ENCODE peak calls at places on chromosome 4, in four cellular contexts. A, K, L and D are unnamed samples.

GRCh38 chr4:41209187-41209586 is 5.2 kb downstream of the APBB2 start:
- DNase-seq in L (no peak), A (no peak), K (no peak), D (no peak)

GRCh38 chr4:21470531-21470930 is 478.0 kb downstream of the KCNIP4 start:
- DNase-seq in A (no peak), L (no peak), K (no peak), D (no peak)

GRCh38 chr4:185950891-185951290 is 118.1 kb upstream of the TLR3 start:
- DNase-seq in K (no peak), L (no peak), A (no peak), D (no peak)

GRCh38 chr4:64781737-64782326 is 372.6 kb upstream of the TECRL start:
- DNase-seq in K (peak), L (peak), A (no peak), D (no peak)

GRCh38 chr4:138831943-138832342 is 183.6 kb upstream of the NOCT start:
- DNase-seq in L (no peak), K (no peak), A (no peak), D (no peak)

GRCh38 chr4:156676116-156676851 is 295.3 kb downstream of the PDGFC start:
- DNase-seq in K (no peak), L (no peak), A (no peak), D (no peak)

GRCh38 chr4:1842993-1843448 is 12.9 kb downstream of the LETM1 start:
- DNase-seq in L (no peak), K (no peak), A (no peak), D (no peak)

GRCh38 chr4:85452073-85452764 is 22.7 kb upstream of the ARHGAP24 start:
- DNase-seq in A (no peak), L (no peak), K (no peak), D (no peak)

GRCh38 chr4:113278324-113278934 is 229.0 kb downstream of the ANK2 start:
- DNase-seq in K (peak), A (peak), L (peak), D (peak)

GRCh38 chr4:174540175-174540574 is 17.9 kb upstream of the HPGD start:
- DNase-seq in A (no peak), L (no peak), K (no peak), D (no peak)

GRCh38 chr4:143391895-143392294 is 55.2 kb downstream of the GAB1 start:
- DNase-seq in K (no peak), L (no peak), A (no peak), D (no peak)

GRCh38 chr4:1246111-1246881 is 2.6 kb downstream of the CTBP1 start:
- DNase-seq in L (no peak), K (no peak), A (no peak), D (peak)

GRCh38 chr4:158164849-158165248 is 8.0 kb downstream of the GASK1B start:
- DNase-seq in L (no peak), A (no peak), K (no peak), D (no peak)

GRCh38 chr4:143377635-143378099 is 41.0 kb downstream of the GAB1 start:
- DNase-seq in A (peak), K (no peak), L (no peak), D (no peak)

GRCh38 chr4:145390566-145390965 is 91.1 kb upstream of the SMAD1 start:
- DNase-seq in K (no peak), L (no peak), A (no peak), D (no peak)

GRCh38 chr4:4216668-4217067 is 10.1 kb downstream of the OTOP1 start:
- DNase-seq in K (no peak), A (no peak), L (no peak), D (peak)

GRCh38 chr4:113869743-113870375 is 108.3 kb upstream of the CAMK2D start:
- DNase-seq in K (no peak), A (peak), L (no peak), D (no peak)

DNA sequence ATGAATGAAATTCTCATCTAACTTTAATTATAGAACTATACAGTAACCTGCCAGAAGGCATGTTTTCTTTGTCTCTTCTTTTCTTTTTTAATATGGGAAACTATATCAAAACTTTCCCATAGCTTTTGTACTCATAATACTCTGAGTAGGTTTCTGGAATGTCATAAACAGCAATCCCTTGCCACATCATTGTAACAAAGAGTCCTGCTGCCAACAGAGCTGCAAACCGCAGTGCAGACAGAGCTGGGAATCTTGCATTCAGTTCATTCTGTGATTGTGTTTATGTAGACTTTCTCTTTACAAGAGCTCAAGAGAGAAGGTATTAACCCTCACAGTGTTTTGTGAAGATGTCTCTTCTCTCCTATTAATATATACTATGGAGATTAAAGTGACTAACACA is 304.4 kb upstream of the SLIT2 start:
- DNase-seq in K (no peak), A (no peak), L (no peak), D (no peak)
- TF ChIP-seq ESRRA in K (no peak), A (no peak), L (no peak), D (no peak)

GRCh38 chr4:76208005-76208765 is 5.4 kb downstream of the SCARB2 start:
- DNase-seq in L (peak), A (no peak), K (peak), D (no peak)
- TF ChIP-seq NR2C2 in L (no peak), A (no peak), K (peak), D (no peak)

DNA sequence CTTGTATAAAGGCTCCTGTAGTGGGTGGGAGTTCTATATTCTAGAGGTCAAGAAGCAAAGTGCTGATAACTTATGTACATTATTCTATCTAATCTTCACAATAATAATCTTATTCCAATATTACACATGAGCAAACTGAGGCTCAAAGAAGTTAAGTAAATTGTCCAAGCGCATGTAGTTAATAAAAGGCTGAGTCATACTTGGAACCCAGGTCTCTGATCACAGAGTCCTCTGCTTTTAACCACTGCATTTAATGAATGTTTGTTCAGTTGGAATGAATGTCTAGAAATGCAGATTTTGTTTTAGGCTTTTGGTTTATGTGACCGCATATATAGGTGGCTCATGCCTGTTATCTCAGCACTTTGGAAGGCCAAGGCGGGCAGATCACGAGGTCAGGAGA is 88.4 kb upstream of the PAQR3 start:
- DNase-seq in K (no peak), L (no peak), A (no peak), D (no peak)
- TF ChIP-seq USF2 in K (no peak), L (no peak), A (no peak), D (no peak)

GRCh38 chr4:102694791-102695190 is 66.0 kb downstream of the MANBA start:
- DNase-seq in L (no peak), A (no peak), K (no peak), D (no peak)

GRCh38 chr4:102696763-102697162 is 64.0 kb downstream of the MANBA start:
- DNase-seq in L (no peak), K (no peak), A (no peak), D (no peak)

GRCh38 chr4:102687982-102688433 is 72.8 kb downstream of the MANBA start:
- DNase-seq in A (no peak), K (no peak), L (no peak), D (no peak)

GRCh38 chr4:102692474-102692873 is 68.3 kb downstream of the MANBA start:
- DNase-seq in K (no peak), A (no peak), L (no peak), D (no peak)

DNA sequence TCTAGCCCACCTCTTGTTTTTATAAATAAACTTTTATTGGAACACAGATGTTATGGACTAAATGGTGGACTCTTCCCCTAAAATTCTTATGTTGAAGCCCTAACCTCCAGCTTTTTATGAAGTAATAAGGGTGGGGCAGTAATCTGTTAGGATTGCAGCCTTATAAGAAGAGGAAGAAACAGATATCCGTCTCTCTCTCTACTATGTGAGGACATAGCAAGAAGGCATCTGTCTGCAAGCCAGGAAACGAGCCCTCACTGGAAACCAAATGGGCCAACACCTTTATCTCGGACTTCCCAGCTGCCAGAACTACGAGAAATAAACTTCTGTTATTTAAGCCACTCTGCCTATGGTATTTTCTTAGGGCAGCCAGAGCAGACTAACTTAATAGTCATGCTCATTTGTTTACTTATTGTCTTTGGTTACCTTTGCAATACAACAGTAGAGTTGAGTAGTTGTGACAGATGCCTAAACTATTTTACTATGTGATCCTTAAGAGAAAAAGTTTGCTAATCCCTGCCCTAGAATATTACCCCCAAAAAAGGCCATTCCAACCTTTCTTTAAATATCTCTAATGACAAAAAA is 67.4 kb downstream of the MANBA start:
- DNase-seq in K (no peak), L (no peak), A (no peak), D (no peak)
- TF ChIP-seq ESRRA in K (no peak), L (no peak), A (no peak), D (no peak)

GRCh38 chr4:73851293-73851692 is 1.8 kb upstream of the PF4V1 start:
- DNase-seq in L (no peak), K (no peak), A (no peak), D (no peak)

GRCh38 chr4:73853246-73853704 is at the start of gene PF4V1:
- DNase-seq in K (no peak), A (no peak), L (no peak), D (peak)

GRCh38 chr4:73853718-73854473 is 800 bp downstream of the PF4V1 start:
- DNase-seq in K (no peak), A (no peak), L (no peak), D (no peak)

GRCh38 chr4:73850261-73850970 is 2.7 kb upstream of the PF4V1 start:
- DNase-seq in L (no peak), A (no peak), K (no peak), D (no peak)

DNA sequence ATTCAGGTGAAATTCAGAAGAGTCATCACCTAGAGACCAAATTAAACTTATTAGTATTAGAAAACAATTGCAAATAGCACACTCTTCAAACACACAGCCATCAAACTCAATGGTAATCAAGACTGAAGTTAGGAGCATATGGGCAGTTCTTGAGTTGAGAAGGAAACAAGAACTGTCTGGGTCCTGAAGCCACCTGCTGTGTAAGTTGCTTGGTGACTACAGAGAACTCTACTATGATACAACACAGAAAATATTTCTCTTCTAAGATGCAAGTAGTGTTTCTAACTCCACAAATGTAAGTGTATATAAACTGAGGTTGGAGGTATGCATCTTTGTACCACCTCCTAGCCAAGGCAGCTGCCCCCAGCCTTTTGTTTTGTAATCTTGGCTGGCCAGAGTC is 325 bp upstream of the PF4V1 start:
- DNase-seq in A (no peak), K (no peak), L (no peak), D (no peak)
- TF ChIP-seq NR2C2 in A (no peak), K (no peak), L (no peak), D (no peak)

GRCh38 chr4:116882503-116882902 is 202.9 kb downstream of the TRAM1L1 start:
- DNase-seq in L (no peak), A (no peak), K (no peak), D (no peak)
- TF ChIP-seq USF2 in L (no peak), A (no peak), K (no peak), D (no peak)

GRCh38 chr4:8419222-8420041 is 21.1 kb downstream of the ACOX3 start:
- DNase-seq in K (no peak), A (peak), L (peak), D (no peak)
- TF ChIP-seq ESRRA in K (no peak), A (no peak), L (no peak), D (no peak)

DNA sequence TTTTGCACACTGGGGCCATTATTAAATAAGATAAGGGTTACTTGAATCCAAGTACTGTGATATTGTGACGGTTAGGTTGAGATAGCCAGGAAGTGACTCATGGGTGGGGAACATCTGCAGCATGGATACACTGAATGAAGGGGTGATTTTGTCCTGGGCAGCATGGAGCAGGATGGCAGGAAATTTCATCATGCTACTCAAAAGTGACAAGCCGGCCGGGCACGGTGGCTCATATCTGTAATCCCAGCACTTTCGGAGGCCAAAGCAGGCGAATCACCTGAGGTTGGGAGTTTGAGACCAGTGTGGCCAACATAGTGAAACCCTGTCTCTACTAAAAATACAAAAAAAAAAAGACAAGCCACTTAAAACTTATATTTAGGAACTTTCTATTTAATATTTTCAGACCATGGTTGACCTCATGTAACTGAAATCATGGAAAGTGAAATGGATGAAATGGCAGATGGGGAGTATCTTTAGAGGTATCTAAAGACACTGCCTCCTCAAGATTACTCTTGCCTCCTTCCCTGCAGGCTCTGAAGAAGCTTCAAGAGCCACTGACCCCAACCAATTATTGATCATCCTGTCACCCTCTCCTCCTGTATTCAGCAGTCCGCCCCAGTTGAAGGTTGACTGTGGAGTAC is 3.9 kb upstream of the TRIM60 start:
- DNase-seq in A (no peak), K (no peak), L (no peak), D (no peak)
- TF ChIP-seq NR2C2 in A (no peak), K (no peak), L (no peak), D (no peak)

GRCh38 chr4:7335363-7336066 is 99.2 kb downstream of the PSAPL1 start:
- DNase-seq in A (peak), L (peak), K (peak), D (peak)

GRCh38 chr4:7336067-7336569 is 98.6 kb downstream of the PSAPL1 start:
- DNase-seq in L (no peak), A (no peak), K (no peak), D (no peak)

GRCh38 chr4:7333024-7333780 is 101.5 kb downstream of the PSAPL1 start:
- DNase-seq in A (no peak), L (no peak), K (no peak), D (no peak)

GRCh38 chr4:7333801-7334421 is 100.8 kb downstream of the PSAPL1 start:
- DNase-seq in L (peak), K (no peak), A (no peak), D (no peak)

DNA sequence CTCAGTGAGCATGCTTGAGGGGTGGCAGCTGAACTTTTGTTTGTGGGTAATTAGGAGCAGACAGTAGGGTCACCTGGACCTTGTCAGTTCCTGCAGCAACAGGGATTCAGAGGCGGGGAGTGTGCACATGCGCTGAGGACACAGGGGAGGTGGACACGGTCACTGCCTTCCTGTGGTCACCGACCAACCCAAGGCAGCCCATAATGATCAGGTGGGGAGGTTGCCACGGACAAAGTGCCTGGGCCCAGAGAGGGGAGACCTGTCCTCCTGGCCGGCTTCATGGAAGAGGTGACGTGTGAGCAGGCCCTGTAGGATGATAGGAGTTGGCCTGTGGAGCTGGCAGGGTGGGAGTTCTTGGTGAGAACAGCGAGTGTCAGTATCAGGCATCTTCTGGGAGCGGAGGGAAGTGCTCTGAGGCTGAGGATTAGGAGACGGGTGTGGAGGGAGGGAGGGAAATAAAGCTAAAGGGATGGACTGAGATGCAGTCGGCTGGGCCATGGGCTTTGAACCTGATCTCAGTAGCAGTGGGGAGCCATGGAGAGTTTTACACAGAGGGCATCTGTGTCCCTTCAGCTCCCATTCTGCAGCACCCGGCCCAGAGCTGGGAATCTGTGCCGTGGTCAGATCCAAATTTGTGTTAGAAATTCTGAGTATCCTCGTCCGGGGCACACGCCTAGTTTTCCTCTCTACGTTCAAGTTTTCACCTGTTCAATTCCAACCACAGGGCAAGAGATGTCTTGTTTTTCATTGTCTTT is 100.0 kb downstream of the PSAPL1 start:
- DNase-seq in K (no peak), A (no peak), L (no peak), D (no peak)
- TF ChIP-seq USF2 in K (no peak), A (no peak), L (no peak), D (no peak)

GRCh38 chr4:17142232-17142711 is 243.8 kb upstream of the LDB2 start:
- DNase-seq in A (no peak), L (no peak), K (no peak), D (no peak)
- TF ChIP-seq ESRRA in A (no peak), L (no peak), K (no peak), D (no peak)